ENCODE peak calls at places on chromosomes 5 and 9, in eight cellular contexts. A, L, Y, J, I, N, G and O are unnamed samples.

GRCh38 chr5:91160751-91161285 is 222.3 kb downstream of the ARRDC3 start:
- DNase-seq in N (no peak), J (no peak), I (no peak), G (no peak), Y (no peak), A (no peak), L (no peak), O (no peak)

GRCh38 chr5:82023530-82024095 is 51.8 kb downstream of the ATG10 start:
- DNase-seq in N (no peak), Y (peak), G (no peak), A (no peak), J (no peak), I (no peak), L (no peak), O (no peak)

GRCh38 chr9:36831381-36832231 is 202.5 kb downstream of the PAX5 start:
- DNase-seq in L (no peak), Y (no peak), N (no peak), I (no peak), J (no peak), G (no peak), A (no peak), O (no peak)

GRCh38 chr5:173963867-173964429 is 25.0 kb upstream of the C5orf47 start:
- DNase-seq in A (no peak), L (no peak), J (no peak), N (no peak), I (no peak), G (no peak), Y (no peak), O (no peak)

GRCh38 chr5:74892921-74893320 is 26.7 kb upstream of the FAM169A start:
- DNase-seq in I (no peak), N (no peak), A (no peak), Y (no peak), J (no peak), G (no peak), L (no peak), O (no peak)

GRCh38 chr9:107270580-107270979 is 12.5 kb upstream of the RAD23B start:
- DNase-seq in A (no peak), L (no peak), Y (no peak), I (no peak), N (no peak), G (no peak), J (no peak), O (no peak)

GRCh38 chr9:28136113-28136512 is 562.8 kb upstream of the C9orf72 start:
- DNase-seq in I (no peak), G (no peak), N (no peak), J (no peak), L (no peak), Y (no peak), A (no peak), O (no peak)

GRCh38 chr9:38024036-38024681 is 44.9 kb downstream of the SHB start:
- DNase-seq in L (no peak), I (no peak), A (peak), J (no peak), G (peak), N (no peak), Y (peak), O (no peak)

GRCh38 chr5:73796164-73797141 is 170.5 kb downstream of the ARHGEF28 start:
- DNase-seq in Y (peak), I (no peak), N (peak), A (no peak), G (peak), L (no peak), J (no peak), O (no peak)

GRCh38 chr9:133089271-133089671 is 27.5 kb downstream of the CEL start:
- DNase-seq in G (no peak), I (no peak), L (peak), A (no peak), J (no peak), Y (no peak), N (no peak), O (no peak)

GRCh38 chr5:34570721-34571379 is 85.3 kb upstream of the RAI14 start:
- DNase-seq in I (no peak), J (no peak), L (no peak), N (no peak), G (peak), A (no peak), Y (peak), O (no peak)

GRCh38 chr5:100852988-100853449 is 50.1 kb downstream of the ST8SIA4 start:
- DNase-seq in N (no peak), G (no peak), Y (no peak), J (no peak), L (no peak), A (no peak), I (no peak), O (no peak)

GRCh38 chr5:150781706-150782614 is 3.4 kb downstream of the SMIM3 start:
- DNase-seq in A (peak), N (no peak), I (no peak), Y (peak), G (peak), J (peak), L (no peak), O (no peak)

GRCh38 chr5:1488882-1489680 is 34.7 kb downstream of the LPCAT1 start:
- DNase-seq in A (no peak), I (no peak), N (no peak), J (no peak), G (peak), Y (peak), L (no peak), O (no peak)

GRCh38 chr9:133819923-133820322 is 81.8 kb upstream of the SARDH start:
- DNase-seq in A (no peak), G (no peak), L (no peak), J (no peak), N (no peak), I (no peak), Y (no peak), O (no peak)

GRCh38 chr5:146706321-146706972 is 172.1 kb downstream of the PPP2R2B start:
- DNase-seq in G (no peak), L (no peak), I (peak), Y (no peak), J (no peak), N (no peak), A (no peak), O (no peak)